ENCODE peak calls at places on chromosomes 12 and 14, in four cellular contexts. V is non-pigmented ciliary epithelial cell, T is heart right ventricle, S is kidney glomerular epithelial cell. I is an unnamed sample.

GRCh38 chr12:52568111-52568510 is 5.5 kb downstream of the KRT74 start:
- DNase-seq in V (no peak), S (no peak), T (no peak), I (no peak)

GRCh38 chr12:28938056-28938455 is 211.0 kb upstream of the FAR2 start:
- DNase-seq in S (no peak), T (no peak), V (no peak), I (no peak)

GRCh38 chr14:99853206-99853605 is 60.0 kb downstream of the EML1 start:
- DNase-seq in T (peak), S (no peak), V (no peak), I (no peak)

GRCh38 chr12:131795688-131796410 is 32.3 kb upstream of the MMP17 start:
- DNase-seq in S (no peak), T (no peak), V (no peak), I (no peak)

GRCh38 chr12:121144416-121144914 is 11.8 kb downstream of the P2RX7 start:
- DNase-seq in V (no peak), T (no peak), S (no peak), I (no peak)

GRCh38 chr12:5789469-5789968 is 155.5 kb downstream of the ANO2 start:
- DNase-seq in T (no peak), V (no peak), S (no peak), I (peak)

GRCh38 chr12:112130461-112130998 is 5.2 kb downstream of the TRAFD1 start:
- DNase-seq in T (no peak), V (no peak), S (peak), I (no peak)

GRCh38 chr12:67069451-67070306 is 199.5 kb upstream of the CAND1 start:
- DNase-seq in T (no peak), V (no peak), S (peak), I (no peak)

GRCh38 chr12:120742207-120742536 is 16.5 kb downstream of the ACADS start:
- DNase-seq in T (no peak), V (no peak), S (no peak), I (no peak)

GRCh38 chr12:29024117-29024516 is 125.0 kb upstream of the FAR2 start:
- DNase-seq in V (no peak), S (peak), T (no peak), I (no peak)

GRCh38 chr14:29222671-29223268 is 456.2 kb downstream of the FOXG1 start:
- DNase-seq in V (no peak), S (peak), T (no peak), I (no peak)

GRCh38 chr14:75334191-75335051 is 55.8 kb downstream of the FOS start:
- DNase-seq in V (no peak), S (no peak), T (peak), I (no peak)

GRCh38 chr14:23302290-23303225 is at the start of gene PPP1R3E:
- DNase-seq in S (peak), T (peak), V (no peak), I (no peak)

GRCh38 chr12:80472912-80473500 is 29.0 kb downstream of the PTPRQ start:
- DNase-seq in V (peak), S (peak), T (no peak), I (peak)

GRCh38 chr12:60834806-60835205 is 1239.0 kb downstream of the SLC16A7 start:
- DNase-seq in T (no peak), V (no peak), S (no peak), I (no peak)

GRCh38 chr14:68405959-68406358 is 386.9 kb downstream of the ZFP36L1 start:
- DNase-seq in V (no peak), T (no peak), S (no peak), I (no peak)

GRCh38 chr12:43578782-43579181 is 26.8 kb upstream of the ADAMTS20 start:
- DNase-seq in V (peak), T (no peak), S (no peak), I (no peak)

GRCh38 chr12:42284876-42285275 is 41.0 kb downstream of the ZCRB1 start:
- DNase-seq in V (no peak), S (no peak), T (no peak), I (no peak)

I was measured in AG09309.